ENCODE peak calls at places on chromosomes 16 and 17, in seven cellular contexts. Q is neural crest cell, T is ovary, R is lower leg skin, C is activated B cell treated with CpG ODN at 0.5 μM for 24 hours, G is body of pancreas, B is GM12865. K is an unnamed sample.

GRCh38 chr17:39927928-39928867 is 666 bp downstream of the LRRC3C start:
- DNase-seq in Q (no peak), T (peak), R (peak), C (peak), G (peak), B (peak), K (no peak)

GRCh38 chr17:66983414-66984021 is 19.0 kb downstream of the CACNG4 start:
- DNase-seq in Q (no peak), T (no peak), R (no peak), C (no peak), G (no peak), B (no peak), K (no peak)

GRCh38 chr16:57537596-57538234 is 1.3 kb upstream of the CCDC102A start:
- DNase-seq in Q (no peak), T (no peak), R (no peak), C (no peak), G (no peak), B (peak), K (peak)

GRCh38 chr16:58098207-58099096 is 30.7 kb downstream of the CFAP20 start:
- DNase-seq in Q (no peak), T (no peak), R (no peak), C (no peak), G (no peak), B (no peak), K (peak)

GRCh38 chr17:68318103-68318991 is 27.1 kb downstream of the ARSG start:
- DNase-seq in Q (no peak), T (no peak), R (no peak), C (no peak), G (peak), B (peak), K (no peak)

GRCh38 chr16:9821331-9821730 is 360.9 kb downstream of the GRIN2A start:
- DNase-seq in Q (no peak), T (no peak), R (no peak), C (no peak), G (no peak), B (no peak), K (no peak)

GRCh38 chr17:33492731-33493260 is 199.7 kb upstream of the ASIC2 start:
- DNase-seq in Q (no peak), T (no peak), R (no peak), C (no peak), G (no peak), B (no peak), K (no peak)

GRCh38 chr17:78133971-78134898 is 3.7 kb downstream of the TMC8 start:
- DNase-seq in Q (peak), T (peak), R (no peak), C (peak), G (peak), B (peak), K (no peak)

GRCh38 chr17:7294614-7295153 is at the start of gene YBX2:
- DNase-seq in Q (peak), T (peak), R (no peak), C (peak), G (peak), B (peak), K (peak)

GRCh38 chr16:12573300-12573699 is 230.4 kb downstream of the CPPED1 start:
- DNase-seq in Q (no peak), T (no peak), R (no peak), C (no peak), G (no peak), B (peak), K (peak)

GRCh38 chr17:16512011-16512410 is 20.0 kb upstream of the LRRC75A start:
- DNase-seq in Q (no peak), T (no peak), R (no peak), C (no peak), G (no peak), B (peak), K (no peak)

GRCh38 chr16:23131841-23132576 is 17.2 kb downstream of the USP31 start:
- DNase-seq in Q (no peak), T (no peak), R (no peak), C (no peak), G (no peak), B (no peak), K (no peak)

GRCh38 chr17:29918016-29918415 is 12.0 kb downstream of the SSH2 start:
- DNase-seq in Q (no peak), T (no peak), R (no peak), C (no peak), G (no peak), B (no peak), K (no peak)

GRCh38 chr17:29914819-29915537 is 15.1 kb downstream of the SSH2 start:
- DNase-seq in Q (no peak), T (no peak), R (no peak), C (no peak), G (no peak), B (no peak), K (no peak)

GRCh38 chr17:29918922-29919856 is 10.8 kb downstream of the SSH2 start:
- DNase-seq in Q (no peak), T (no peak), R (no peak), C (no peak), G (no peak), B (no peak), K (no peak)
- TF ChIP-seq CTCF in Q (no peak), T (no peak), R (no peak), C (no peak), G (no peak), B (no peak), K (no peak)

GRCh38 chr16:27639588-27640276 is 89.8 kb downstream of the KATNIP start:
- DNase-seq in Q (peak), T (no peak), R (no peak), C (no peak), G (no peak), B (peak), K (peak)
- TF ChIP-seq CTCF in Q (peak), T (no peak), R (no peak), C (no peak), G (peak), B (peak), K (peak)

GRCh38 chr16:82750078-82750477 is 123.3 kb downstream of the CDH13 start:
- DNase-seq in Q (no peak), T (no peak), R (no peak), C (no peak), G (no peak), B (no peak), K (no peak)

GRCh38 chr16:82744958-82745357 is 118.2 kb downstream of the CDH13 start:
- DNase-seq in Q (no peak), T (no peak), R (no peak), C (no peak), G (peak), B (no peak), K (no peak)

GRCh38 chr16:82753821-82754220 is 127.1 kb downstream of the CDH13 start:
- DNase-seq in Q (no peak), T (no peak), R (no peak), C (no peak), G (no peak), B (no peak), K (no peak)

GRCh38 chr16:82751020-82751419 is 124.3 kb downstream of the CDH13 start:
- DNase-seq in Q (no peak), T (no peak), R (no peak), C (no peak), G (no peak), B (no peak), K (no peak)

DNA sequence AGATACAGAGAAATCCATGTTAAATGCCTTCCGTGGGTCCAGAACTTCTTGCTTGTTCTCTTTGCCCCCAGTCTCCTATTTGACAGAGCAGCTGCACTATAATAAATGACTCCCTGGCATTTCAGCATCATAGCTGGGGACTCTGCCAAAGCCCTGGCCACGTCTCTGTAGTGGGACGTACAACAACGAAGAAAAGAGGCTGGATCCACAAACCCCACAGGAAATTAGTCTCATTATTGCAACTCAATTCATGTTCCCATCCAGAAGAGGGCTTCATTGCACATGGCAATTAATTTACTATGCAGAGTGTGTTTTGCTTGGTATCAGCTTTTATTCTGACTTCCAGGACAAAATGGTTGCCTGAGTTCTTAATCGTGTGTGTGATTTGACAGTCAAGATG is 121.3 kb downstream of the CDH13 start:
- DNase-seq in Q (no peak), T (no peak), R (no peak), C (no peak), G (peak), B (no peak), K (no peak)
- TF ChIP-seq CTCF in Q (no peak), T (no peak), R (no peak), C (no peak), G (no peak), B (no peak), K (no peak)

GRCh38 chr17:63498621-63499195 is 21.8 kb downstream of the ACE start:
- DNase-seq in Q (no peak), T (no peak), R (no peak), C (no peak), G (no peak), B (no peak), K (no peak)

GRCh38 chr17:63496177-63496576 is 19.3 kb downstream of the ACE start:
- DNase-seq in Q (no peak), T (no peak), R (no peak), C (no peak), G (no peak), B (no peak), K (no peak)

GRCh38 chr17:63496663-63497400 is 20.0 kb downstream of the ACE start:
- DNase-seq in Q (no peak), T (no peak), R (no peak), C (no peak), G (no peak), B (no peak), K (no peak)

GRCh38 chr17:63495471-63495870 is 18.6 kb downstream of the ACE start:
- DNase-seq in Q (no peak), T (no peak), R (no peak), C (no peak), G (no peak), B (no peak), K (no peak)

GRCh38 chr17:63497708-63498483 is 21.0 kb downstream of the ACE start:
- DNase-seq in Q (no peak), T (no peak), R (no peak), C (no peak), G (no peak), B (peak), K (no peak)
- TF ChIP-seq CTCF in Q (peak), T (no peak), R (no peak), C (no peak), G (no peak), B (no peak), K (no peak)

GRCh38 chr16:59320657-59321056 is 586.5 kb upstream of the GOT2 start:
- DNase-seq in Q (no peak), T (no peak), R (no peak), C (no peak), G (no peak), B (no peak), K (no peak)
- TF ChIP-seq CTCF in Q (no peak), T (no peak), R (no peak), C (no peak), G (no peak), B (no peak), K (no peak)

GRCh38 chr17:48998557-48999440 is 1.6 kb downstream of the IGF2BP1 start:
- DNase-seq in Q (no peak), T (no peak), R (no peak), C (no peak), G (no peak), B (no peak), K (peak)
- TF ChIP-seq CTCF in Q (no peak), T (no peak), R (no peak), C (no peak), G (no peak), B (no peak), K (no peak)

DNA sequence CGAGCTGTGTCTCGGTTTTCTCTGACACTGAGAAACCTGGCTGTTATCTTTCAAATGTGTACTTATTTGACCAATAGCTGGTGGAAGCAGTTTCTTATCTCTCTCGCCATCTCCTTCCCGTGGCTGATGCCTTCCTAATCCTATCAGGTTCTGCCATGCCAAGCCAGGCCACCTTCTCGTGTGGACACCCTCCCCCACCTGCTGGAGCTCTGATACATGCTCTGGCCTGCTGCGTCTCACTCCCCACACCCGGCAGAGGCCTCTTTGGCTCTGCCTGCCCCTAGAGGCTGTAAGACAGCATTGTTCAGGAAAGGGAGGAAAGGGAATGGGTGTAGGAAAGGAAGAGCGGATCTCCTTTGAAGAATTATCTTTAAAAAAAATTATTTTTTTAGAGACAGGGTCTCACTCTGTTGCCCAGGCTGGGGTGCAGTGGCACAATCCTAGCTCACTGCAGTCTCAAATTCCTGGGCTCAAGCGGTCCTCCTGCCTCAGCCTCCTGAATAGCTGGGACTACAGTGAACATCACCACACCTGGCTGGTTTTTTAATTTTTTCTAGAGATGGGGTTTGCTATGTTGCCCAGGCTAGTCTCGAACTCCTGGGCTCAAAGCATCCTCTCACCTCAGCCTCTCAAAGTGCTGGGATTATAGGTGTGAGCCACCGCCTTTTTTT is 7.5 kb upstream of the ARMC5 start:
- DNase-seq in Q (no peak), T (peak), R (no peak), C (no peak), G (peak), B (peak), K (no peak)
- TF ChIP-seq CTCF in Q (peak), T (peak), R (peak), C (no peak), G (peak), B (peak), K (peak)

DNA sequence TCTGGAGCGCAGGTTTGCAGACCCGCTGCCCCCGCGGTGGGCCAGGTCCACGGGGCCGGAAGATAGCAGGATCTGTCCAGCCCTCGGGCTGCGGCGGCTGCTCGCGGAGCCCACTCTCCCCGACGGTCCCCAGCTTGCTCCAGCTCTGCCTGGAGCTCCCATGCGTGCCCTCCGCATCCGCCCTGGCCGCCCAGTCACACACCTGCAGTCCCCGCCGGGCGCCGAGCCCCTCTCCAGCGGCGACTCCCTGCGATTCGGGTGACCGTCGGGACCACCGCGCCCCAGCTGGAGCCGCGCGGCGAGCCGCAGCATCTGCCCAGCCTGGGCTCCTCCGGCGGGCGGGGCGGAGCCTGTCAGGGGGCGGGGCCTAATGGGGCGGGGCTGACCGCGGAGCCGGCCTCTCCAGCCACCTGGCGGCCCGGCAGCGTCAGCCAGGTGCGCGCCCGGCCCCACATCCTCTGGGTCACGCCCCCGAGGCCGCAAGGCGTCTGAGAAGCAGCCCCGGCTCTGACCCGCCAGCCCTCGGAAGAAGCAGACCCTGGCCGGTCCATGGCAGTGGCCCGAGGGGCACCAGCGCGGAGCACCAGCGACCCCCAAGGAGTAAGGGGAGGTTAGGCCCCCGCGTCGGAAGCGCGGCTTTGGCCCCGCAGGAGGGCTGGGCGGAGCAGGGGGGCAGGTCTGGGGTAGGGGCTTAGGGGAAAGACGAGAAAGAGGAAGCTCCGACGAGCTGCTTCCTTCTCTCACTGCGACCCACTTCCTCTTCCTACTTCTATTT is at the start of gene PIK3R5:
- DNase-seq in Q (peak), T (no peak), R (no peak), C (peak), G (peak), B (peak), K (peak)
- TF ChIP-seq CTCF in Q (peak), T (no peak), R (no peak), C (no peak), G (peak), B (no peak), K (no peak)

GRCh38 chr17:45935197-45935709 is 40.9 kb downstream of the MAPT start:
- DNase-seq in Q (no peak), T (no peak), R (no peak), C (no peak), G (no peak), B (no peak), K (no peak)
- TF ChIP-seq CTCF in Q (no peak), T (no peak), R (no peak), C (no peak), G (no peak), B (no peak), K (no peak)

K was measured in GM13976.